ENCODE peak calls at places on chromosomes 7 and 10, in six cellular contexts. J, C, Y, E, V and K are unnamed samples.

GRCh38 chr7:31986878-31987518 is 83.2 kb downstream of the PDE1C start:
- DNase-seq in V (no peak), Y (no peak), J (no peak), C (no peak), E (no peak), K (no peak)

GRCh38 chr7:27245798-27246691 is 3.4 kb downstream of the EVX1 start:
- DNase-seq in J (no peak), C (no peak), Y (no peak), E (peak), V (no peak), K (no peak)

GRCh38 chr10:69413221-69413865 is 3.4 kb downstream of the TACR2 start:
- DNase-seq in Y (peak), E (peak), J (no peak), C (peak), V (peak), K (peak)

GRCh38 chr7:101739757-101740398 is 77.5 kb upstream of the CUX1 start:
- DNase-seq in Y (no peak), V (no peak), J (no peak), C (no peak), E (no peak), K (no peak)

GRCh38 chr7:151451626-151452025 is 11.7 kb upstream of the CRYGN start:
- DNase-seq in V (no peak), E (no peak), C (no peak), J (no peak), Y (no peak), K (no peak)

GRCh38 chr7:142168746-142169145 is 57.2 kb downstream of the MGAM2 start:
- DNase-seq in C (no peak), V (no peak), J (no peak), E (no peak), Y (no peak), K (no peak)

GRCh38 chr7:30226593-30227268 is 57.7 kb upstream of the ZNRF2 start:
- DNase-seq in Y (peak), E (peak), C (peak), V (no peak), J (no peak), K (no peak)

GRCh38 chr10:30029890-30030261 is 29.5 kb downstream of the JCAD start:
- DNase-seq in V (no peak), J (no peak), Y (no peak), E (no peak), C (no peak), K (no peak)

GRCh38 chr10:97770265-97770664 is 1.5 kb downstream of the SFRP5 start:
- DNase-seq in C (no peak), V (no peak), Y (no peak), J (no peak), E (no peak), K (peak)

GRCh38 chr7:37142943-37143342 is 305.7 kb downstream of the ELMO1 start:
- DNase-seq in V (no peak), C (no peak), E (no peak), J (no peak), Y (no peak), K (no peak)

GRCh38 chr7:43650457-43651052 is 67.6 kb downstream of the STK17A start:
- DNase-seq in V (no peak), E (no peak), Y (no peak), J (no peak), C (no peak), K (no peak)

GRCh38 chr7:2120251-2120660 is 112.5 kb downstream of the MAD1L1 start:
- DNase-seq in E (no peak), Y (no peak), V (no peak), C (no peak), J (no peak), K (peak)

GRCh38 chr7:11082552-11083213 is 109.0 kb downstream of the PHF14 start:
- DNase-seq in C (no peak), E (no peak), V (no peak), Y (peak), J (no peak), K (no peak)

GRCh38 chr7:121167971-121168370 is 160.8 kb upstream of the WNT16 start:
- DNase-seq in Y (no peak), E (no peak), J (no peak), C (no peak), V (no peak), K (no peak)

GRCh38 chr10:103500481-103500880 is 7.0 kb downstream of the NEURL1 start:
- DNase-seq in Y (no peak), J (no peak), V (no peak), C (no peak), E (no peak), K (no peak)

GRCh38 chr10:110637558-110638053 is 6.5 kb upstream of the RBM20 start:
- DNase-seq in Y (no peak), J (no peak), E (peak), V (no peak), C (no peak), K (no peak)

GRCh38 chr10:73991846-73992245 is 6.1 kb upstream of the VCL start:
- DNase-seq in Y (no peak), J (no peak), E (no peak), C (no peak), V (peak), K (peak)

GRCh38 chr7:1948887-1949680 is 279.0 kb downstream of the ELFN1 start:
- DNase-seq in V (no peak), C (no peak), E (no peak), J (no peak), Y (no peak), K (no peak)

GRCh38 chr10:133185421-133185820 is 25.4 kb downstream of the KNDC1 start:
- DNase-seq in E (no peak), J (no peak), C (no peak), Y (no peak), V (no peak), K (no peak)

GRCh38 chr7:130148561-130148960 is 56.6 kb downstream of the TMEM209 start:
- DNase-seq in V (no peak), Y (no peak), E (no peak), J (no peak), C (no peak), K (no peak)

GRCh38 chr10:66928000-66928770 is 2.3 kb downstream of the LRRTM3 start:
- DNase-seq in V (no peak), Y (no peak), J (no peak), E (peak), C (no peak), K (no peak)

GRCh38 chr7:143023047-143023446 is 3.9 kb downstream of the OR9A2 start:
- DNase-seq in J (no peak), Y (no peak), C (no peak), E (no peak), V (no peak), K (no peak)

GRCh38 chr7:76427635-76428034 is 2.9 kb downstream of the ZP3 start:
- DNase-seq in J (no peak), Y (no peak), C (no peak), V (no peak), E (no peak), K (no peak)

GRCh38 chr7:15864260-15864991 is 177.9 kb upstream of the MEOX2 start:
- DNase-seq in J (no peak), C (no peak), V (no peak), Y (no peak), E (no peak), K (no peak)

GRCh38 chr7:120184866-120185265 is 88.1 kb upstream of the KCND2 start:
- DNase-seq in E (no peak), C (no peak), J (no peak), V (no peak), Y (no peak), K (no peak)

GRCh38 chr7:441713-442421 is 77.8 kb downstream of the PDGFA start:
- DNase-seq in E (no peak), Y (no peak), J (no peak), V (no peak), C (no peak), K (no peak)

GRCh38 chr7:36110584-36110983 is 42.5 kb upstream of the EEPD1 start:
- DNase-seq in V (no peak), E (no peak), J (no peak), Y (no peak), C (no peak), K (no peak)

GRCh38 chr10:117924820-117925219 is 121.9 kb downstream of the RAB11FIP2 start:
- DNase-seq in J (no peak), Y (no peak), E (no peak), V (no peak), C (no peak), K (no peak)

GRCh38 chr7:142961973-142962913 is at the start of gene KEL:
- DNase-seq in E (no peak), V (peak), J (no peak), Y (no peak), C (no peak), K (no peak)

GRCh38 chr10:80416401-80417098 is 8.2 kb downstream of the PRXL2A start:
- DNase-seq in E (no peak), V (no peak), Y (no peak), C (no peak), J (no peak), K (no peak)

GRCh38 chr7:105429746-105430612 is 41.3 kb upstream of the SRPK2 start:
- DNase-seq in E (peak), J (peak), C (peak), Y (peak), V (no peak), K (peak)

GRCh38 chr7:150514748-150515222 is at the start of gene GIMAP7:
- DNase-seq in Y (no peak), E (no peak), V (no peak), C (no peak), J (no peak), K (no peak)

GRCh38 chr10:106355450-106355849 is 809.1 kb downstream of the SORCS1 start:
- DNase-seq in V (no peak), E (peak), Y (no peak), C (no peak), J (no peak), K (no peak)
- TF ChIP-seq CTCF in V (no peak), E (peak), Y (no peak), C (no peak), J (peak), K (no peak)

DNA sequence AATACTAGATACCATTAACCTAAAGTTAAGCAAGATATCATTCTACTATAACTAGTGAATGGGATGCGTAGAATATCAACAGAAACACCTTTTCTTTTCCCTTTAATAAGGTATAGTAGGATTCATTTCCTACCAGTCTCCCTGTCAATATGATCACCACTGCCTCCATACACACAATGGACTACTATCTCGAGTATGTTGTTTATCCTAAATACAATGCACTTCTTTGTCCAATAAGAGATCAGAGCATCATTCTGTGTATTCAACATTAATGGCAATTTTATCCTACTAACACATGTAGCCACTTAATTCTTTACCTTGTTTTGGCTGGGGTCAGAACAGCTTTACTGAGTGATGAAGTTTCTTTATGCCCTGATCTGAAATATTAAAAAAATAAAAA is 276.3 kb downstream of the TFEC start:
- DNase-seq in V (no peak), J (no peak), Y (no peak), C (no peak), E (no peak), K (no peak)
- TF ChIP-seq REST in V (no peak), J (no peak), Y (no peak), C (no peak), E (no peak), K (no peak)

GRCh38 chr10:75542902-75543301 is 111.5 kb downstream of the LRMDA start:
- DNase-seq in J (no peak), V (no peak), Y (no peak), C (no peak), E (peak), K (no peak)

GRCh38 chr10:75542084-75542483 is 110.7 kb downstream of the LRMDA start:
- DNase-seq in J (no peak), C (no peak), Y (no peak), V (no peak), E (no peak), K (no peak)

GRCh38 chr10:75538144-75538543 is 106.7 kb downstream of the LRMDA start:
- DNase-seq in C (no peak), E (peak), J (no peak), Y (no peak), V (no peak), K (no peak)

GRCh38 chr10:75541411-75541810 is 110.0 kb downstream of the LRMDA start:
- DNase-seq in V (no peak), C (no peak), E (no peak), Y (no peak), J (no peak), K (no peak)

DNA sequence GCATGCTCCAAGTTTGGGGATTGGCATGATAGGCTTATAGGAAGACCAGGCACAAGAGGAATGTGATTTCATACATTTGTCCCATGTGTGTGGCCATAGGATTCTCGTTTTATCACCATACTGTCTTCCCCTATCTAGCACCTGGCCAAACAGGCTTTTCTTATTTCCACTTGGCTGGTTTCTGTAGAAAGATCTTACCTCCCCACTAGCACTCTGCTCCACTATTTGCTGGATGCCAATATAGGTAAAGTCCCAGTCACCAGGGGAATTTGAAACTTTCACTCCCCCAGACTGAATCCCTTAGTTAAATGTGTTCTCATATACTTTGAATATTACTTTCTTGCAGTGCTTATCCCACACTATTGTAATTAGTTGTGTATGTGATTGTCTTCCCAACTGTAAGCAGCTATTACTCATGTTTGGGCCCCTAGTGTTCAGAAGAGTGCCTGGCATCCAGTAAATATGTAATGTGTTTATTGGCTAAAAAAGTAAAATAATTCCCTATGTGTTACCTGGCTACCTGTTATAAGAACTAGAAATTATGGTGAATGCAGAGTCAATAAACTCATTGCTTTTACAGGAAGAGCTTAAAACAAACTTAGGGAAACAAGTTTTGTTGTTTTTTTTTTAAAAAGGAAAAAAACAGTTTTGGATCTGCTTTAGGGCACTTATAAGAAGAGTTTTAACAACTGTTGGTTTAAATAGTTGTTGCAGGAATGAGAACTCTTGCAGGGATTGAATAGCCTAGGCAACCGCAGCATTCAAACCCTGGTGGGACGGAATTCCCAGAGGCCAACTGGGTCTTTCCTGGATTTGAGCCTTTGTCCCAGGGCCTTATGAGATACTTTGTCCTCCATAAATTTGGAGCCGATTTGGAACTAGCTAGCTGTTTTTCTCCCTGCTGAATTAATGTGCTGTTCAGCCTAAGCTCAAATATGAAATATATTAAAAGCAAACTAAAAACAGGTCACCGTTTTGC is 109.2 kb downstream of the LRMDA start:
- DNase-seq in E (peak), V (no peak), C (no peak), J (no peak), Y (no peak), K (no peak)
- TF ChIP-seq CTCF in E (peak), V (no peak), C (no peak), J (peak), Y (no peak), K (no peak)

GRCh38 chr7:88597941-88598425 is 161.5 kb upstream of the ZNF804B start:
- DNase-seq in V (no peak), J (no peak), Y (no peak), C (no peak), E (no peak), K (no peak)
- TF ChIP-seq REST in V (no peak), J (no peak), Y (no peak), C (no peak), E (no peak), K (no peak)

GRCh38 chr7:50470250-50471163 is 20.4 kb upstream of the FIGNL1 start:
- DNase-seq in C (no peak), E (no peak), V (no peak), J (no peak), Y (no peak), K (no peak)

GRCh38 chr7:50463035-50463434 is 12.9 kb upstream of the FIGNL1 start:
- DNase-seq in C (no peak), V (no peak), J (no peak), Y (no peak), E (no peak), K (no peak)

GRCh38 chr7:50469181-50469580 is 19.0 kb upstream of the FIGNL1 start:
- DNase-seq in C (no peak), E (no peak), Y (no peak), V (no peak), J (no peak), K (no peak)

GRCh38 chr7:50467817-50468610 is 17.9 kb upstream of the FIGNL1 start:
- DNase-seq in Y (peak), E (peak), C (peak), V (peak), J (peak), K (peak)

GRCh38 chr7:50466815-50467569 is 16.8 kb upstream of the FIGNL1 start:
- DNase-seq in Y (no peak), J (no peak), E (no peak), C (no peak), V (no peak), K (no peak)
- TF ChIP-seq CTCF in Y (no peak), J (no peak), E (no peak), C (no peak), V (no peak), K (no peak)

DNA sequence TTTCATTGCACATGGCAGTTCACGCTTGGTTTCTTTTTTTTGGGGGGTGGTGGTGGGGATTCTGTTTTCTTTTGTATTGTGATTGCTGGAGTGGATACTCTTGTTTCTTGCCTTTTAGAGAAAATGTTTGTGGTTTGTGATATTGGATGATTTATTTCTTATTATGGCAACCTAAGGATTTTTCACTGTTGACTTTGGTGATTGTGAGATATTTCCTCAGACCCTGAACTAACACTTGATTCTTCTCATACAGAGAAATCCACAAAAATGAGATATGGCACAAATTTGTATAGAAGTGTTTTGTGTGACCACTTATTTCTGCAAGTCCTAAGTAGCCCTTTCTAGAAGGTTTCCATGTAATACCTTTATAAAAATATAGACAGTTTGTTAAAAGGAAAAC is 871.1 kb downstream of the LRMDA start:
- DNase-seq in V (no peak), C (no peak), E (no peak), J (no peak), Y (no peak), K (no peak)
- TF ChIP-seq REST in V (no peak), C (no peak), E (no peak), J (no peak), Y (no peak), K (no peak)

DNA sequence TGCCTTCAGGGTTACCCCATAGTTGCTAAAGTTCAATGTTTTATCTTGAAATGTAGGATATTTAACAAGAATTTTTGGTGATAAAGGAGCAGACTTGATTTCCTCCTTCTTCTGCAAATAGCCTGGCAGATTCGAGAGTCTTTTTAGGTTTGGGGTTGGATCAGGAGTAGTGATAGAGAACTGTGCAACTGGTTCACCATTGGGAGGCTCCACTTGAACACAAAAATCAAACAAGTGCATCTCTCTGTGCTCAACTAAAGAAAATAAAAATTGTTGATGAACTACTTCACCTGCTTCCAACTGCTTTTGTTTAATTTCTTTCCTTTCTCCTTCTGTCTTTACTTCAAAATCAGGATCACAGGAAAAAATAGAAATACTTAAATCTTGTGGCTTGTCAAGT is 58.5 kb downstream of the MACC1 start:
- DNase-seq in V (no peak), E (no peak), Y (peak), J (no peak), C (no peak), K (no peak)
- TF ChIP-seq CTCF in V (peak), E (no peak), Y (peak), J (no peak), C (no peak), K (no peak)

GRCh38 chr10:130190737-130191115 is 54.5 kb downstream of the GLRX3 start:
- DNase-seq in C (no peak), J (no peak), V (no peak), E (peak), Y (no peak), K (no peak)

GRCh38 chr10:130188195-130189175 is 52.3 kb downstream of the GLRX3 start:
- DNase-seq in Y (peak), E (no peak), V (no peak), C (no peak), J (no peak), K (no peak)

GRCh38 chr10:130189466-130190064 is 53.4 kb downstream of the GLRX3 start:
- DNase-seq in V (no peak), E (no peak), Y (no peak), C (no peak), J (no peak), K (no peak)

GRCh38 chr10:130191380-130191779 is 55.2 kb downstream of the GLRX3 start:
- DNase-seq in V (no peak), E (no peak), J (no peak), C (no peak), Y (no peak), K (no peak)

GRCh38 chr10:130190065-130190736 is 54.0 kb downstream of the GLRX3 start:
- DNase-seq in C (peak), E (peak), V (no peak), Y (peak), J (peak), K (peak)
- TF ChIP-seq REST in C (no peak), E (no peak), V (no peak), Y (no peak), J (no peak), K (no peak)

GRCh38 chr7:57305192-57305748 is 144.7 kb upstream of the ZNF716 start:
- DNase-seq in V (peak), Y (no peak), C (no peak), E (peak), J (no peak), K (no peak)
- TF ChIP-seq CTCF in V (peak), Y (peak), C (no peak), E (peak), J (peak), K (peak)